ENCODE peak calls at places on chromosome 20, in nine cellular contexts. A is foreskin fibroblast, Z is right lobe of liver, B is tibial artery, Y is cardiac muscle cell, L is esophagus squamous epithelium, W is heart right ventricle, E is fibroblast of villous mesenchyme, Q is heart left ventricle. H is an unnamed sample.

GRCh38 chr20:24663496-24663895 is 194.1 kb downstream of the SYNDIG1 start:
- DNase-seq in A (no peak), Z (no peak), B (no peak), Y (no peak), L (no peak), W (no peak), E (no peak), Q (no peak), H (no peak)

GRCh38 chr20:20410678-20411077 is 42.8 kb downstream of the INSM1 start:
- DNase-seq in A (no peak), Z (peak; percentile 68), B (no peak), Y (peak; percentile 71), L (no peak), W (peak; percentile 51), E (peak; percentile 3), Q (peak; percentile 70), H (no peak)

GRCh38 chr20:50267041-50267865 is 76.6 kb downstream of the CEBPB start:
- DNase-seq in A (peak; percentile 87), Z (no peak), B (peak; percentile 86), Y (no peak), L (no peak), W (no peak), E (no peak), Q (no peak), H (peak; percentile 89)

GRCh38 chr20:63968136-63968927 is 1.4 kb downstream of the ZNF512B start:
- DNase-seq in A (no peak), Z (peak; percentile 53), B (no peak), Y (no peak), L (no peak), W (peak; percentile 8), E (no peak), Q (peak; percentile 24), H (no peak)

GRCh38 chr20:45833030-45833882 is at the start of gene SNX21:
- DNase-seq in A (peak; percentile 96), Z (peak; percentile 83), B (peak; percentile 96), Y (peak; percentile 91), L (no peak), W (peak; percentile 92), E (peak; percentile 98), Q (peak; percentile 95), H (peak; percentile 97)

GRCh38 chr20:11522359-11522758 is 395.3 kb upstream of the BTBD3 start:
- DNase-seq in A (no peak), Z (no peak), B (no peak), Y (no peak), L (no peak), W (no peak), E (no peak), Q (no peak), H (no peak)

GRCh38 chr20:36097751-36098151 is 56.8 kb upstream of the EPB41L1 start:
- DNase-seq in A (no peak), Z (no peak), B (no peak), Y (no peak), L (no peak), W (no peak), E (no peak), Q (no peak), H (no peak)

GRCh38 chr20:20843982-20844381 is 131.5 kb upstream of the RALGAPA2 start:
- DNase-seq in A (no peak), Z (no peak), B (no peak), Y (no peak), L (no peak), W (no peak), E (no peak), Q (no peak), H (no peak)

GRCh38 chr20:63861981-63862901 is 943 bp downstream of the ABHD16B start:
- DNase-seq in A (no peak), Z (no peak), B (no peak), Y (no peak), L (no peak), W (no peak), E (no peak), Q (no peak), H (no peak)

GRCh38 chr20:8877294-8877693 is 191.6 kb upstream of the PLCB4 start:
- DNase-seq in A (no peak), Z (no peak), B (no peak), Y (no peak), L (no peak), W (no peak), E (no peak), Q (no peak), H (no peak)

GRCh38 chr20:49810491-49811190 is 2.0 kb upstream of the SLC9A8 start:
- DNase-seq in A (no peak), Z (peak; percentile 38), B (no peak), Y (no peak), L (no peak), W (no peak), E (no peak), Q (no peak), H (no peak)

GRCh38 chr20:38601216-38602184 is at the start of gene ARHGAP40:
- DNase-seq in A (peak; percentile 30), Z (no peak), B (no peak), Y (peak; percentile 25), L (no peak), W (no peak), E (no peak), Q (no peak), H (peak; percentile 14)

GRCh38 chr20:55135923-55136322 is 660.5 kb downstream of the DOK5 start:
- DNase-seq in A (no peak), Z (no peak), B (no peak), Y (no peak), L (no peak), W (no peak), E (no peak), Q (no peak), H (no peak)

GRCh38 chr20:58542411-58543095 is 27.4 kb upstream of the APCDD1L start:
- DNase-seq in A (peak; percentile 28), Z (no peak), B (no peak), Y (no peak), L (no peak), W (no peak), E (no peak), Q (no peak), H (peak; percentile 63)

GRCh38 chr20:24657211-24657610 is 187.8 kb downstream of the SYNDIG1 start:
- DNase-seq in A (peak; percentile 62), Z (no peak), B (peak; percentile 86), Y (no peak), L (no peak), W (no peak), E (no peak), Q (no peak), H (peak; percentile 60)

GRCh38 chr20:7291319-7291943 is 523.9 kb downstream of the BMP2 start:
- DNase-seq in A (no peak), Z (no peak), B (no peak), Y (no peak), L (no peak), W (no peak), E (no peak), Q (no peak), H (no peak)

DNA sequence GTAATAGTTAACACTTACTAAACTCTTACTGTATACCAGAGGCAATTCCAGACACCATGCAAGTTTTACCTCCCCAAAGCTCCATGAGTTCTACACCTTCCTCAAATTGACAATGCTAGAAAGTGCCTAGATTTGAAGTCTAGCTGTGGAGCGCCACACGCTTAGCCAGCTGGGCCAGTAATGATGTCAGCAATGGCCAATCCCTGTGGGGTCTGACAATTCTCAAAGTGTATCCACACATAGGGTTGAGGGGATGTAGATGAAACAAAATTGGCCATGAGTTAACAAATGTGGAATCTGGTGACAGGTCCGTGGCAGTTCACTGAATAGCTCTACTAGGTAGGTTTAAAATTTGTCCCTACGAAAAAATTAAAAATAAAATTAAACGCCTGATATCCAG is 1.3 kb downstream of the ZNF343 start:
- DNase-seq in A (no peak), Z (no peak), B (no peak), Y (no peak), L (no peak), W (no peak), E (peak; percentile 7), Q (no peak), H (peak; percentile 37)
- H3K4me3 ChIP-seq in A (peak overlapping the region; percentile 97), Z (no peak overlapping the region), B (peak overlapping the region; percentile 81), Y (no peak overlapping the region), L (peak overlapping the region; percentile 83), W (peak overlapping the region; percentile 95), E (peak overlapping the region; percentile 95), Q (peak overlapping the region; percentile 72), H (peak overlapping the region; percentile 94)

DNA sequence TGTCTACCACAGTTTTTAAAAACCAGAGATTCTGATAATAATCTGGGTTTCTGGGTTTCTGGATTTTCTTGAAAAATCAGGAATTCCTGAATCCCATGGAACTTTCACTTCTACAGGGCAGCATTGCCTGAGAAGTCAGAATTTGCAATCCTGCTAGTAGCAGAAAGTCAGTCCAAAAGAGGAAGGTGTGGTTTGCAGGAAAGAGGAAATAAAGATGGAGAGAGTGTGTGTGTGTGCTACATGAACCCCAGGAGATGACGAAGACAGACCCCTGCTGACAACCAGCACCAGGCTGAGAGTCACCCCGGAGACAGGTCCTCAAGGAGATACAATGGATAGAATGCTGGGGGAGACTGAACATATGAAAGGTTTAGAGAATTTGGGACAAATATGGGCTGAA is 44.9 kb downstream of the PRND start:
- DNase-seq in A (no peak), Z (no peak), B (no peak), Y (no peak), L (no peak), W (no peak), E (no peak), Q (no peak), H (no peak)
- TF ChIP-seq CTCF in A (no peak), Z (no peak), B (no peak), Y (no peak), L (no peak), W (no peak), E (no peak), Q (no peak), H (no peak)

GRCh38 chr20:32681175-32682084 is 7.7 kb upstream of the C20orf203 start:
- DNase-seq in A (peak; percentile 54), Z (no peak), B (no peak), Y (peak; percentile 73), L (no peak), W (no peak), E (peak; percentile 21), Q (no peak), H (no peak)
- H3K4me3 ChIP-seq in A (no peak overlapping the region), Z (no peak overlapping the region), B (no peak overlapping the region), Y (no peak overlapping the region), L (no peak overlapping the region), W (no peak overlapping the region), E (no peak overlapping the region), Q (no peak overlapping the region), H (no peak overlapping the region)

DNA sequence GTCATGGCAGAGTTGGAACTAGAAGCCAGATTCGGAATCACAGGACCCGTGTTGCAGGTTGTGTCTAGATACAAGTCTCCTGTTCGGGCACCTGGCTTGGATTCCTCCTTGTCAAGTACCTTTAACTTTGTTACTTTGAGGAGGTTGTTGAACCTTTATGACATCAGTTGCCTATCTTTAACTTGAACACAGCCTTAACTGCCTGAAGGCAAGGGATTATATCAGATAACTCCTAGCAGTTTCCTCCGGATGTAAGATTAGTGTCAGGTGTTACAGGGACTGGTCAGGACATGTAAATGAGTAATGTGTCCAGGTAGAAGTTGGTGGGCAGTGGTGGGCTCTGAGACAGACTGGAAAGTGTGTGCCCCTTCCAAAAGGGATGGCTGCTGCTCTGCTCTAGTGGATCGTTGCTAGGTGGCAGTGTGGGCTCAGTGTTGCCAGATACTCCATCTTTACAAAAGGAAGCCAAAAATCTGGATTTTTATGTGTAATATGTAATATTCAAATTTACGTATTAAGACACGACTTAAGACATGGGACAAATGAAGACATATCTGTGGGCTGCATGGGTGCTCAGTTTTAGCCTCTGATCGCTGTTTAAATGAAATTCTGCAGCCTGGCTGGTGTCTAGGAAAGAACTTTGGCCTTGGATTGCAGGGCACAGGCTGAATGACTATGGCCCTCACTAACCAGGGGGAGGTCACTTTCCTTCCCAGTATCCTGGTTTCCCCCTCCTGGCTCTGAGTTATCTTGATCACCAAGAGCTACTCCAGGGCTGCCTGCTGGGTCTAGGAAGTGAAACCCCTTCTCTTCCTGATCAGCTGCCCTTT is 27.1 kb downstream of the CHMP4B start:
- DNase-seq in A (no peak), Z (peak; percentile 55), B (no peak), Y (no peak), L (no peak), W (no peak), E (no peak), Q (no peak), H (no peak)
- TF ChIP-seq CTCF in A (no peak), Z (no peak), B (no peak), Y (peak; percentile 4), L (no peak), W (peak; percentile 16), E (no peak), Q (no peak), H (no peak)

H was measured in fibroblast of mammary gland.